ENCODE peak calls at places on chromosome X, in four cellular contexts. A, S, L and Z are unnamed samples.

GRCh38 chrX:72100824-72101351 is 30.8 kb downstream of the RTL5 start:
- DNase-seq in A (peak), L (peak), S (no peak), Z (no peak)

GRCh38 chrX:95063554-95063953 is 1389.5 kb downstream of the FAM133A start:
- DNase-seq in L (no peak), S (no peak), A (no peak), Z (no peak)

GRCh38 chrX:254630-255215 is 26.5 kb upstream of the PLCXD1 start:
- DNase-seq in S (no peak), A (no peak), L (no peak), Z (no peak)

GRCh38 chrX:153411255-153411987 is at the start of gene ZFP92:
- DNase-seq in L (peak), S (no peak), A (peak), Z (peak)

GRCh38 chrX:132592880-132593279 is 104.0 kb upstream of the MBNL3 start:
- DNase-seq in S (peak), A (no peak), L (no peak), Z (no peak)

GRCh38 chrX:152177052-152177451 is 38.7 kb upstream of the MAGEA10 start:
- DNase-seq in A (no peak), L (no peak), S (no peak), Z (no peak)

GRCh38 chrX:23623797-23624196 is 43.5 kb upstream of the PRDX4 start:
- DNase-seq in S (no peak), A (no peak), L (no peak), Z (no peak)

GRCh38 chrX:53713987-53714579 is 27.6 kb upstream of the HUWE1 start:
- DNase-seq in L (no peak), S (peak), A (no peak), Z (no peak)

GRCh38 chrX:71454222-71454621 is 78.7 kb upstream of the OGT start:
- DNase-seq in L (no peak), A (no peak), S (no peak), Z (no peak)

GRCh38 chrX:152904151-152905080 is 6.5 kb downstream of the ZNF185 start:
- DNase-seq in A (no peak), S (peak), L (peak), Z (no peak)

GRCh38 chrX:64850371-64851082 is 125.7 kb downstream of the ZC4H2 start:
- DNase-seq in L (no peak), S (no peak), A (no peak), Z (no peak)